ENCODE peak calls at places on chromosomes 7 and 10, in six cellular contexts. V is cardiac muscle cell, K is heart left ventricle, R is heart right ventricle, E is fibroblast of lung, C is A549. I is an unnamed sample.

GRCh38 chr10:50232261-50232639 is 19.1 kb downstream of the ASAH2 start:
- DNase-seq in V (no peak), K (no peak), R (no peak), E (no peak), C (no peak), I (no peak)

GRCh38 chr7:96075510-96076349 is 246.2 kb downstream of the SLC25A13 start:
- DNase-seq in V (peak; percentile 70), K (peak; percentile 73), R (peak; percentile 57), E (peak; percentile 65), C (peak; percentile 53), I (peak; percentile 82)

GRCh38 chr10:122181901-122182799 is 88.9 kb upstream of the BTBD16 start:
- DNase-seq in V (peak; percentile 19), K (no peak), R (no peak), E (peak; percentile 52), C (no peak), I (no peak)

GRCh38 chr7:45642044-45642443 is 67.9 kb downstream of the ADCY1 start:
- DNase-seq in V (no peak), K (no peak), R (no peak), E (no peak), C (no peak), I (no peak)

GRCh38 chr10:63738410-63738809 is 217.2 kb downstream of the REEP3 start:
- DNase-seq in V (peak; percentile 77), K (no peak), R (no peak), E (peak; percentile 59), C (peak; percentile 69), I (peak; percentile 81)

GRCh38 chr7:46170021-46170420 is 248.9 kb upstream of the IGFBP3 start:
- DNase-seq in V (no peak), K (no peak), R (no peak), E (no peak), C (no peak), I (no peak)

GRCh38 chr7:7183061-7183832 is 903 bp downstream of the C1GALT1 start:
- DNase-seq in V (peak; percentile 33), K (peak; percentile 71), R (peak; percentile 48), E (peak; percentile 28), C (peak; percentile 52), I (peak; percentile 59)

GRCh38 chr10:128725531-128725930 is 599.3 kb upstream of the MKI67 start:
- DNase-seq in V (no peak), K (no peak), R (no peak), E (no peak), C (no peak), I (no peak)

GRCh38 chr7:74083117-74083876 is at the start of gene LIMK1:
- DNase-seq in V (peak; percentile 87), K (peak; percentile 93), R (peak; percentile 87), E (peak; percentile 86), C (peak; percentile 75), I (peak; percentile 89)
- H3K4me3 ChIP-seq in V (peak within 1 kb of the TSS; percentile 60), K (peak within 1 kb of the TSS; percentile 74), R (peak within 1 kb of the TSS; percentile 73), E (peak within 1 kb of the TSS; percentile 27), C (peak within 1 kb of the TSS; percentile 85), I (peak within 1 kb of the TSS; percentile 70)

GRCh38 chr7:155145477-155146255 is 75.5 kb downstream of the HTR5A start:
- DNase-seq in V (no peak), K (no peak), R (no peak), E (no peak), C (no peak), I (no peak)
- TF ChIP-seq CTCF in V (no peak), K (no peak), R (no peak), E (no peak), C (no peak), I (no peak)

GRCh38 chr7:55517936-55518689 is 54.2 kb downstream of the VOPP1 start:
- DNase-seq in V (no peak), K (no peak), R (no peak), E (no peak), C (no peak), I (no peak)
- H3K4me3 ChIP-seq in V (no peak overlapping the region), K (no peak overlapping the region), R (no peak overlapping the region), E (no peak overlapping the region), C (no peak overlapping the region), I (no peak overlapping the region)

GRCh38 chr10:62613429-62613828 is 191.1 kb upstream of the ADO start:
- DNase-seq in V (peak; percentile 78), K (no peak), R (no peak), E (peak; percentile 61), C (peak; percentile 31), I (no peak)

GRCh38 chr10:62614389-62615157 is 189.9 kb upstream of the ADO start:
- DNase-seq in V (peak; percentile 41), K (no peak), R (no peak), E (peak; percentile 31), C (peak; percentile 51), I (peak; percentile 64)

DNA sequence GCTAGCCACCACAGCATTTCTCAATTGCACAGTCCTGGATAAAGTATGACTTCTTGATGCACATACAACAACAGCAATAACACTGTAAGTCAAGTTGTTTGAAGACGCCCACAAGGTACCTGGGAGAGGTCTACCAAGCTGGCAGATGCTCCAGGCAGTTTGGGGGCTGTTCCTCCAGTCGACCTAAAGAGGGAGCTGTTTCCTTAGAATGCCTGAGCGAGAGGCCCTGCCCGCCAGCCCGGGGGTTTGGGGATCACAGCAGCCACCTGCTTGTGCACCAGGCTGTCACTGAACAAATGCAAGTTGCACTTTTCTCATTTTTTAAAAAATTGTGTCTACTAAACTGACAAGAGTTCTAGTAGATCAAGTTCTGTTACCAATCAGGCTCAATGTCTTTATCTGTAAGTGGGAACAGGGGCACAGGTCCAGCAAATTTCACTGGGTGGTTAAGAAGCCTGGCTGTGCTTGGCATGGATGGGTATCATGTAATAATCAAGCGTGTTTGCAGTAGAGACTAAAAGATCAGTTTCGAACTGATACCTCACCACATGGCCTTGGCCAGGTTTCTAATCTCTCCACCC is 193.8 kb upstream of the ADO start:
- DNase-seq in V (peak; percentile 74), K (peak; percentile 72), R (peak; percentile 28), E (peak; percentile 58), C (peak; percentile 53), I (peak; percentile 66)
- TF ChIP-seq CTCF in V (peak; percentile 94), K (peak; percentile 77), R (peak; percentile 86), E (peak; percentile 89), C (peak; percentile 44), I (peak; percentile 84)

GRCh38 chr10:97726636-97727178 is 10.2 kb upstream of the ZFYVE27 start:
- DNase-seq in V (peak; percentile 79), K (no peak), R (no peak), E (peak; percentile 86), C (peak; percentile 38), I (peak; percentile 85)
- H3K4me3 ChIP-seq in V (no peak overlapping the region), K (no peak overlapping the region), R (peak overlapping the region; percentile 4), E (no peak overlapping the region), C (no peak overlapping the region), I (no peak overlapping the region)

GRCh38 chr10:119602241-119603095 is 5.7 kb upstream of the TIAL1 start:
- DNase-seq in V (peak; percentile 47), K (no peak), R (no peak), E (peak; percentile 35), C (peak; percentile 38), I (peak; percentile 59)
- TF ChIP-seq CTCF in V (peak; percentile 70), K (peak; percentile 44), R (peak; percentile 44), E (peak; percentile 59), C (peak; percentile 37), I (peak; percentile 64)

GRCh38 chr10:89250814-89251416 is 660 bp downstream of the LIPA start:
- DNase-seq in V (no peak), K (no peak), R (no peak), E (no peak), C (no peak), I (no peak)

GRCh38 chr10:89249066-89249465 is 2.5 kb downstream of the LIPA start:
- DNase-seq in V (no peak), K (no peak), R (no peak), E (no peak), C (no peak), I (no peak)

GRCh38 chr10:89256338-89256737 is 4.8 kb upstream of the LIPA start:
- DNase-seq in V (no peak), K (no peak), R (no peak), E (no peak), C (no peak), I (no peak)

GRCh38 chr10:89251417-89252224 is at the start of gene LIPA:
- DNase-seq in V (peak; percentile 99), K (peak; percentile 98), R (peak; percentile 96), E (peak; percentile 98), C (peak; percentile 98), I (peak; percentile 99)

GRCh38 chr10:89252225-89252585 is 630 bp upstream of the LIPA start:
- DNase-seq in V (no peak), K (no peak), R (no peak), E (no peak), C (no peak), I (no peak)
- H3K4me3 ChIP-seq in V (no peak overlapping the region), K (peak overlapping the region; percentile 99), R (peak overlapping the region; percentile 80), E (no peak overlapping the region), C (no peak overlapping the region), I (peak overlapping the region; percentile 97)

DNA sequence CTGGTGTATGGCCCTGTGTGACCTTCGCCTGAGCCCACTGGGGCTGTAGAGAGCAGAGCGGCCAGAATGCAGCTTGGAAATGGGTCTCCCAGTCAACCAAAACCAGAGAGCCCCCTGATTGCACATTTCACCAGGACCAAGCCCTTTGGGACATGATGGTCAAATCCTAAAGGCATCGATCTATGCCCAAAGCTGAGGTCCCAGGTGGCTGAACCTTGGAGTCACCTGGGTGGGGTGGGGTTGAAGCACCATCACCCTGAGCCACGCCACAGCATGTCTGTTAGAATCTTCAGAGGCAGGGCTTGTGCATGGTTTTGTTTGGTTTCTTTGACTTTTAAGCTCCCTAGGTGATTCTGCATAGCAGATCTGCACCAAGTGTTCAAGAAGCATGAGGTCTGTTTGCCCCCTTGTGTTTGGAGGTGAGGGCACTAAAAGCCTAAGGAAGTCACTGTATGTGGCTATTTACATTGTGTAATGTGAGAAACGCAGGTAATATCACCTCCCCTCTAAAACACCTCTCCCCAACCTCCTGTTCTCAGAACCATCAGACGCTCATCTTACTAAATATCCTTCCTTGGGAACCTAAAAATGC is 9.6 kb downstream of the PKD1L1 start:
- DNase-seq in V (no peak), K (no peak), R (no peak), E (peak; percentile 15), C (peak; percentile 56), I (no peak)
- TF ChIP-seq CTCF in V (peak; percentile 10), K (no peak), R (no peak), E (no peak), C (peak; percentile 31), I (peak; percentile 18)

GRCh38 chr7:116354546-116355422 is 144.4 kb downstream of the TES start:
- DNase-seq in V (peak; percentile 100), K (peak; percentile 81), R (peak; percentile 67), E (peak; percentile 98), C (peak; percentile 97), I (peak; percentile 91)

GRCh38 chr7:116351966-116352365 is 141.6 kb downstream of the TES start:
- DNase-seq in V (no peak), K (no peak), R (no peak), E (no peak), C (no peak), I (no peak)

GRCh38 chr7:116353614-116354013 is 143.3 kb downstream of the TES start:
- DNase-seq in V (peak; percentile 71), K (no peak), R (peak; percentile 63), E (no peak), C (no peak), I (no peak)

GRCh38 chr7:116355423-116355765 is 144.1 kb upstream of the CAV2 start:
- DNase-seq in V (no peak), K (no peak), R (no peak), E (no peak), C (no peak), I (no peak)

DNA sequence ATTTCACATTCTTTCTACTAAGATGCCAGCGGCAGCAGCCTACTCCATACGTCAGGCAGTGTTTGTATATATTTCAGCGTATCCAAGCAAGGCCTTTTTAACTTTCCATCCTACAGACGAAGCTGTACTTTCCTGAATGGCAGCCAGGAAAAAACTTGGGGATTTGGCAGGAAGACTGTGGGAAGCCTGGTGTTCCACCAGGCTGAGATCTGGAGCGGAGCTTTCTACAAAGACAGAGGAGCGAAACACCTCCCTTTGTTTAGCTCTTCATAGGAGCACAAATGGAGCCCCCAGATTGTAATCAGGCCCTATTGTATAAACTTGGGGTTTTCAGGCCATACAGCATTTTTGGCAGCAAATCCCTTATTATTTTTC is 143.8 kb downstream of the TES start:
- DNase-seq in V (peak; percentile 97), K (no peak), R (no peak), E (peak; percentile 97), C (peak; percentile 26), I (peak; percentile 54)
- H3K4me3 ChIP-seq in V (no peak overlapping the region), K (no peak overlapping the region), R (peak overlapping the region; percentile 35), E (no peak overlapping the region), C (no peak overlapping the region), I (no peak overlapping the region)

I was measured in foreskin fibroblast.